ENCODE peak calls at places on chromosomes 1 and 21, in eight cellular contexts. One of them, this sample, is unnamed.

GRCh38 chr1:63046539-63046938 is 262.6 kb downstream of the ATG4C start:
- DNase-seq in left cardiac atrium: no peak
- DNase-seq in posterior cingulate gyrus: no peak
- DNase-seq in SW480: no peak
- DNase-seq in stimulated activated CD8-positive, alpha-beta memory T cell treated with anti-CD3 and anti-CD28 coated beads, Interleukin-12 subunit alpha, Interleukin-12 subunit beta, amount 100 ng/mL, for 1 hour: no peak
- DNase-seq in activated CD8-positive, alpha-beta T cell treated with anti-CD3 and anti-CD28 coated beads for 36 hours: no peak
- DNase-seq in activated CD8-positive, alpha-beta memory T cell treated with anti-CD3 and anti-CD28 coated beads, Interleukin-2, amount 50 U/mL, for 4 hours: no peak
- DNase-seq in Caco-2: no peak
- DNase-seq in this sample: no peak

GRCh38 chr1:26784023-26784871 is 3.5 kb upstream of the PIGV start:
- DNase-seq in posterior cingulate gyrus: no peak
- DNase-seq in stimulated activated CD8-positive, alpha-beta memory T cell treated with anti-CD3 and anti-CD28 coated beads, Interleukin-12 subunit alpha, Interleukin-12 subunit beta, amount 100 ng/mL, for 1 hour: no peak
- DNase-seq in activated CD8-positive, alpha-beta T cell treated with anti-CD3 and anti-CD28 coated beads for 36 hours: no peak
- DNase-seq in left cardiac atrium: peak; percentile 65
- DNase-seq in Caco-2: peak; percentile 49
- DNase-seq in activated CD8-positive, alpha-beta memory T cell treated with anti-CD3 and anti-CD28 coated beads, Interleukin-2, amount 50 U/mL, for 4 hours: no peak
- DNase-seq in SW480: peak; percentile 72
- DNase-seq in this sample: peak; percentile 91

GRCh38 chr1:152884966-152885624 is 7.0 kb downstream of the SMCP start:
- DNase-seq in SW480: no peak
- DNase-seq in activated CD8-positive, alpha-beta memory T cell treated with anti-CD3 and anti-CD28 coated beads, Interleukin-2, amount 50 U/mL, for 4 hours: no peak
- DNase-seq in Caco-2: no peak
- DNase-seq in stimulated activated CD8-positive, alpha-beta memory T cell treated with anti-CD3 and anti-CD28 coated beads, Interleukin-12 subunit alpha, Interleukin-12 subunit beta, amount 100 ng/mL, for 1 hour: no peak
- DNase-seq in left cardiac atrium: no peak
- DNase-seq in posterior cingulate gyrus: no peak
- DNase-seq in activated CD8-positive, alpha-beta T cell treated with anti-CD3 and anti-CD28 coated beads for 36 hours: no peak
- DNase-seq in this sample: no peak

GRCh38 chr1:29932626-29933025 is 696.3 kb downstream of the PTPRU start:
- DNase-seq in left cardiac atrium: no peak
- DNase-seq in SW480: no peak
- DNase-seq in stimulated activated CD8-positive, alpha-beta memory T cell treated with anti-CD3 and anti-CD28 coated beads, Interleukin-12 subunit alpha, Interleukin-12 subunit beta, amount 100 ng/mL, for 1 hour: no peak
- DNase-seq in posterior cingulate gyrus: peak; percentile 66
- DNase-seq in activated CD8-positive, alpha-beta T cell treated with anti-CD3 and anti-CD28 coated beads for 36 hours: no peak
- DNase-seq in Caco-2: no peak
- DNase-seq in activated CD8-positive, alpha-beta memory T cell treated with anti-CD3 and anti-CD28 coated beads, Interleukin-2, amount 50 U/mL, for 4 hours: no peak
- DNase-seq in this sample: no peak

GRCh38 chr1:23370744-23371710 is 1.4 kb upstream of the ZNF436 start:
- DNase-seq in stimulated activated CD8-positive, alpha-beta memory T cell treated with anti-CD3 and anti-CD28 coated beads, Interleukin-12 subunit alpha, Interleukin-12 subunit beta, amount 100 ng/mL, for 1 hour: no peak
- DNase-seq in posterior cingulate gyrus: peak; percentile 57
- DNase-seq in activated CD8-positive, alpha-beta T cell treated with anti-CD3 and anti-CD28 coated beads for 36 hours: no peak
- DNase-seq in activated CD8-positive, alpha-beta memory T cell treated with anti-CD3 and anti-CD28 coated beads, Interleukin-2, amount 50 U/mL, for 4 hours: no peak
- DNase-seq in left cardiac atrium: no peak
- DNase-seq in SW480: no peak
- DNase-seq in Caco-2: no peak
- DNase-seq in this sample: no peak

GRCh38 chr21:45029298-45029967 is 44.9 kb upstream of the ADARB1 start:
- DNase-seq in activated CD8-positive, alpha-beta T cell treated with anti-CD3 and anti-CD28 coated beads for 36 hours: no peak
- DNase-seq in SW480: no peak
- DNase-seq in posterior cingulate gyrus: peak; percentile 86
- DNase-seq in left cardiac atrium: peak; percentile 53
- DNase-seq in Caco-2: no peak
- DNase-seq in activated CD8-positive, alpha-beta memory T cell treated with anti-CD3 and anti-CD28 coated beads, Interleukin-2, amount 50 U/mL, for 4 hours: no peak
- DNase-seq in stimulated activated CD8-positive, alpha-beta memory T cell treated with anti-CD3 and anti-CD28 coated beads, Interleukin-12 subunit alpha, Interleukin-12 subunit beta, amount 100 ng/mL, for 1 hour: no peak
- DNase-seq in this sample: peak; percentile 43

GRCh38 chr1:226568077-226568831 is 19.7 kb downstream of the STUM start:
- DNase-seq in SW480: no peak
- DNase-seq in posterior cingulate gyrus: peak; percentile 92
- DNase-seq in activated CD8-positive, alpha-beta T cell treated with anti-CD3 and anti-CD28 coated beads for 36 hours: no peak
- DNase-seq in left cardiac atrium: no peak
- DNase-seq in activated CD8-positive, alpha-beta memory T cell treated with anti-CD3 and anti-CD28 coated beads, Interleukin-2, amount 50 U/mL, for 4 hours: no peak
- DNase-seq in Caco-2: no peak
- DNase-seq in stimulated activated CD8-positive, alpha-beta memory T cell treated with anti-CD3 and anti-CD28 coated beads, Interleukin-12 subunit alpha, Interleukin-12 subunit beta, amount 100 ng/mL, for 1 hour: no peak
- DNase-seq in this sample: peak; percentile 46

GRCh38 chr1:159790237-159790917 is 9.6 kb downstream of the DUSP23 start:
- DNase-seq in SW480: peak; percentile 27
- DNase-seq in activated CD8-positive, alpha-beta memory T cell treated with anti-CD3 and anti-CD28 coated beads, Interleukin-2, amount 50 U/mL, for 4 hours: no peak
- DNase-seq in activated CD8-positive, alpha-beta T cell treated with anti-CD3 and anti-CD28 coated beads for 36 hours: no peak
- DNase-seq in left cardiac atrium: no peak
- DNase-seq in stimulated activated CD8-positive, alpha-beta memory T cell treated with anti-CD3 and anti-CD28 coated beads, Interleukin-12 subunit alpha, Interleukin-12 subunit beta, amount 100 ng/mL, for 1 hour: no peak
- DNase-seq in Caco-2: peak; percentile 51
- DNase-seq in posterior cingulate gyrus: no peak
- DNase-seq in this sample: peak; percentile 31

GRCh38 chr1:12180315-12180714 is 13.5 kb downstream of the TNFRSF1B start:
- DNase-seq in activated CD8-positive, alpha-beta T cell treated with anti-CD3 and anti-CD28 coated beads for 36 hours: no peak
- DNase-seq in Caco-2: no peak
- DNase-seq in activated CD8-positive, alpha-beta memory T cell treated with anti-CD3 and anti-CD28 coated beads, Interleukin-2, amount 50 U/mL, for 4 hours: no peak
- DNase-seq in posterior cingulate gyrus: peak; percentile 93
- DNase-seq in left cardiac atrium: peak; percentile 71
- DNase-seq in SW480: no peak
- DNase-seq in stimulated activated CD8-positive, alpha-beta memory T cell treated with anti-CD3 and anti-CD28 coated beads, Interleukin-12 subunit alpha, Interleukin-12 subunit beta, amount 100 ng/mL, for 1 hour: no peak
- DNase-seq in this sample: no peak

GRCh38 chr1:44811714-44812151 is 3.4 kb downstream of the BTBD19 start:
- DNase-seq in activated CD8-positive, alpha-beta T cell treated with anti-CD3 and anti-CD28 coated beads for 36 hours: peak; percentile 22
- DNase-seq in SW480: no peak
- DNase-seq in posterior cingulate gyrus: peak; percentile 55
- DNase-seq in left cardiac atrium: peak; percentile 48
- DNase-seq in activated CD8-positive, alpha-beta memory T cell treated with anti-CD3 and anti-CD28 coated beads, Interleukin-2, amount 50 U/mL, for 4 hours: no peak
- DNase-seq in Caco-2: no peak
- DNase-seq in stimulated activated CD8-positive, alpha-beta memory T cell treated with anti-CD3 and anti-CD28 coated beads, Interleukin-12 subunit alpha, Interleukin-12 subunit beta, amount 100 ng/mL, for 1 hour: no peak
- DNase-seq in this sample: peak; percentile 63

GRCh38 chr1:167720965-167721616 is 691 bp upstream of the MPZL1 start:
- DNase-seq in stimulated activated CD8-positive, alpha-beta memory T cell treated with anti-CD3 and anti-CD28 coated beads, Interleukin-12 subunit alpha, Interleukin-12 subunit beta, amount 100 ng/mL, for 1 hour: no peak
- DNase-seq in activated CD8-positive, alpha-beta memory T cell treated with anti-CD3 and anti-CD28 coated beads, Interleukin-2, amount 50 U/mL, for 4 hours: no peak
- DNase-seq in activated CD8-positive, alpha-beta T cell treated with anti-CD3 and anti-CD28 coated beads for 36 hours: no peak
- DNase-seq in Caco-2: no peak
- DNase-seq in SW480: peak; percentile 57
- DNase-seq in left cardiac atrium: peak; percentile 50
- DNase-seq in posterior cingulate gyrus: peak; percentile 89
- DNase-seq in this sample: peak; percentile 77